ENCODE peak calls at places on chromosomes 11 and 22, in four cellular contexts. X is HepG2, I is K562, W is GM12878. N is an unnamed sample.

GRCh38 chr11:130524132-130524790 is 75.8 kb downstream of the ADAMTS15 start:
- DNase-seq in I (no peak), W (no peak), X (no peak), N (no peak)

GRCh38 chr22:31611065-31611760 is 50.8 kb downstream of the PISD start:
- DNase-seq in X (no peak), I (no peak), W (no peak), N (no peak)

GRCh38 chr11:114438303-114438702 is 964 bp upstream of the REXO2 start:
- DNase-seq in I (no peak), W (no peak), X (no peak), N (no peak)

GRCh38 chr22:26547426-26547825 is 35.2 kb upstream of the TFIP11 start:
- DNase-seq in X (no peak), I (no peak), W (no peak), N (no peak)

GRCh38 chr11:78802058-78802633 is 227.5 kb upstream of the NARS2 start:
- DNase-seq in X (no peak), W (no peak), I (no peak), N (no peak)

GRCh38 chr11:15988693-15989231 is 367.6 kb downstream of the SOX6 start:
- DNase-seq in W (no peak), X (no peak), I (no peak), N (peak; percentile 30)

GRCh38 chr11:84214557-84214956 is 928.4 kb upstream of the CCDC90B start:
- DNase-seq in W (no peak), I (no peak), X (no peak), N (no peak)

GRCh38 chr11:48047616-48048015 is 67.3 kb downstream of the PTPRJ start:
- DNase-seq in W (no peak), X (no peak), I (no peak), N (no peak)

GRCh38 chr11:27248430-27249207 is 114.4 kb downstream of the CCDC34 start:
- DNase-seq in W (no peak), I (no peak), X (peak; percentile 9), N (no peak)

GRCh38 chr11:28231475-28231874 is 123.3 kb downstream of the METTL15 start:
- DNase-seq in X (no peak), W (no peak), I (no peak), N (no peak)

GRCh38 chr11:94107363-94107762 is 21.3 kb upstream of the PANX1 start:
- DNase-seq in W (no peak), X (no peak), I (no peak), N (no peak)

GRCh38 chr11:130772266-130773227 is 143.7 kb downstream of the SNX19 start:
- DNase-seq in W (no peak), X (no peak), I (no peak), N (no peak)

GRCh38 chr22:26610072-26610958 is 7.5 kb downstream of the CRYBB1 start:
- DNase-seq in W (peak; percentile 93), X (no peak), I (no peak), N (no peak)

GRCh38 chr22:31825513-31825912 is 71.7 kb downstream of the DEPDC5 start:
- DNase-seq in X (no peak), W (no peak), I (no peak), N (no peak)

GRCh38 chr11:123166095-123166559 is 28.9 kb downstream of the CLMP start:
- DNase-seq in W (no peak), X (no peak), I (peak; percentile 16), N (peak; percentile 63)

GRCh38 chr11:128416976-128417375 is 170.4 kb downstream of the ETS1 start:
- DNase-seq in I (no peak), X (no peak), W (no peak), N (no peak)

GRCh38 chr22:37533995-37534394 is 14.8 kb upstream of the CARD10 start:
- DNase-seq in X (no peak), W (peak; percentile 28), I (no peak), N (no peak)

GRCh38 chr11:92739020-92739419 is 230.4 kb upstream of the MTNR1B start:
- DNase-seq in I (no peak), W (no peak), X (no peak), N (no peak)

GRCh38 chr11:116333193-116333592 is 439.6 kb downstream of the BUD13 start:
- DNase-seq in W (no peak), X (no peak), I (no peak), N (no peak)
- TF ChIP-seq TARDBP in W (no peak), X (no peak), I (no peak), N (no peak)

DNA sequence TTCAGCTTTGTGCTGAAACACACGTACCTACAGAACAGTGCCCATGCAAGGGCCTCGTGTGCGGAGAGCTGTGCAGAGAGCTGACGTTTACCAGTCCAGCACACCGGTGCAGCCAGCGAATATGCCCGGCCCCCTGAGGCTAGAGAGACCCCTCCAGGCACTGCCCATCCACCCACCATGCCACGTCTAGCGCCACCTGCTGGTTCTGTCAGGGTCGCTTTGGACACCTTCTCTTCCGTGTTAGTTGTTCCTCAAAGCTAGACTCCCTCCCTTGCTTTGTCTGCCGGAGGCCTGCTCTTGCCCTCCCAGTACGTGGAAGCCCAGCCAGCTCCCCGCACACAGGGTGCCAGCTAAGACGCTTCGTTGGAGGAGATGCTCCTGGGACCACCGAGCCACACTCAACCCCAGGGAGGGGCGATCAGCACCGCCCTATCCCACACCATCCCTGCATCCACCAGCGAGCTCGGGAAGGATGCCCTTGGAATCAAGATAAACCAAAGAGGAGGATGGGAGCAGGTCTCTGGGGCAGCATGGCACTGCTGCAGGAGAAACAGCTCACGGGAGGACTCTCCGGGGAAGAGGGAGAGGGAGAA is 43.4 kb downstream of the CPT1A start:
- DNase-seq in I (peak; percentile 59), X (peak; percentile 12), W (no peak), N (peak; percentile 73)
- TF ChIP-seq TARDBP in I (no peak), X (no peak), W (no peak), N (no peak)

DNA sequence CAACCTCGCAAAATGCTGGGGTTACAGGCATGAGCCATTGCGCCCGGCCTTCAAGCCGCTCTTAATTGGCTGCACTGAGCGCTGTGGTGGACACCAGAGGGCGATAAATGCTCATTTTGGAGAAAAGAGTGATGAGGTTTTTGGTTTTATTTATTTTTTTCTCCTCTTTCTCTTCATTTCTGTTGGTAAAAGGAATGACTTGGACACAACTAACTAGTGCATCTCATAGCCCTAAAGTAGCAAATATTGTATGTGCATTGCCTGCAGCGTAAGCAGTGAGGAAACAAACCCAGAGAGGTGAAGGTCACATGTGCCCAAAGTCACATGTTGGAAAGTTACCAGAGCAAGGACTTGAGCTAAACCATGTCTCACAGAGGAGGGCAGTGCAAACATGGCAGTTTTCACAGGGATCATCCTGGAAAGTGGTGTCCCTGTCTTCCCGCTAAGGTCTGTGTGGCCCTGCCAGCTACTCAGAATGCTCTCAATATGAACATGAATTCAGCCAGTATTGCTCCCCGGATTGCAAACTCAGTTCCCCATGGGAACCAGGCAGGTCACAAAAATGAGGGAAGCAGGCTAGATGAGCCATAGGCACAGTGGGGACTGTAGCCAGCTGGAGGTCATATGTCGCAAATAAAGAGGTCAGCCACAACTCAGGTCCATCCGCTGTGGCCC is 8.6 kb upstream of the CD82 start:
- DNase-seq in I (no peak), W (peak; percentile 47), X (peak; percentile 41), N (no peak)
- TF ChIP-seq TARDBP in I (no peak), W (no peak), X (no peak), N (no peak)

DNA sequence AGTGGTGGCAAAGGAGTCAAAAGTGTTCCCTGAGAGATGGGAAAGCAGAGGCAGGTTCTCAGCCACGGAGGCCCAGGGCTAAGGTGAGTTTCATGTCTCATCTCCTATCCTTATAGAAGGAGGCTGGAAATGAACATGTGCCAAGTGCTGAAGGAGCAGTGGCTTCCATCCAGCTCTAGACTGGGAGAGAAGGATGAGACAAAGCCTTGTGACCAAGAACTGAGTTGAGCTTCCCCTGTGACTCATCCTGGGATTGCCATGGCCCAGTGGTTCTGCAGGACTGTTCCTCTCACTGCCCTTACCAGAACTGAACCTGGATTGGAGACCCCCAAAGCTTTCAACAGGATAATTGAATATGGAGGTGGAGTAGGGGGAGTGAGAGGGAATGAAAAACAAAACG is 16.7 kb upstream of the OR9Q1 start:
- DNase-seq in I (no peak), X (no peak), W (no peak), N (no peak)
- TF ChIP-seq TARDBP in I (no peak), X (no peak), W (no peak), N (no peak)

N was measured in HEK293T.